ENCODE peak calls at places on chromosome 2, in six cellular contexts. One of them, this sample, is unnamed.
A peak's percentile ranks its signal among the peaks of the same experiment; 100 is the strongest.

GRCh38 chr2:71673402-71673795 is 220.0 kb downstream of the DYSF start:
- DNase-seq in psoas muscle: no peak
- DNase-seq in neural progenitor cell: no peak
- DNase-seq in cardiac muscle cell: no peak
- DNase-seq in uterus: no peak
- DNase-seq in left ventricle myocardium inferior: no peak
- DNase-seq in this sample: peak; percentile 43

GRCh38 chr2:109324859-109325258 is 195.9 kb downstream of the SH3RF3 start:
- DNase-seq in neural progenitor cell: no peak
- DNase-seq in uterus: peak; percentile 85
- DNase-seq in left ventricle myocardium inferior: peak; percentile 73
- DNase-seq in psoas muscle: peak; percentile 89
- DNase-seq in cardiac muscle cell: peak; percentile 98
- DNase-seq in this sample: peak; percentile 93

GRCh38 chr2:29245742-29246387 is 130.7 kb downstream of the CLIP4 start:
- DNase-seq in cardiac muscle cell: no peak
- DNase-seq in neural progenitor cell: no peak
- DNase-seq in psoas muscle: no peak
- DNase-seq in left ventricle myocardium inferior: no peak
- DNase-seq in uterus: no peak
- DNase-seq in this sample: no peak

GRCh38 chr2:169069341-169069740 is at the start of gene DHRS9:
- DNase-seq in psoas muscle: no peak
- DNase-seq in uterus: no peak
- DNase-seq in left ventricle myocardium inferior: no peak
- DNase-seq in neural progenitor cell: no peak
- DNase-seq in cardiac muscle cell: peak; percentile 80
- DNase-seq in this sample: no peak

GRCh38 chr2:20151116-20151571 is 73.8 kb downstream of the SDC1 start:
- DNase-seq in neural progenitor cell: no peak
- DNase-seq in cardiac muscle cell: no peak
- DNase-seq in psoas muscle: no peak
- DNase-seq in left ventricle myocardium inferior: no peak
- DNase-seq in uterus: no peak
- DNase-seq in this sample: no peak

GRCh38 chr2:37377187-37377532 is 32.7 kb downstream of the QPCT start:
- DNase-seq in cardiac muscle cell: peak; percentile 41
- DNase-seq in neural progenitor cell: no peak
- DNase-seq in left ventricle myocardium inferior: no peak
- DNase-seq in psoas muscle: no peak
- DNase-seq in uterus: peak; percentile 36
- DNase-seq in this sample: peak; percentile 28

GRCh38 chr2:98269274-98269673 is 77.0 kb upstream of the CNGA3 start:
- DNase-seq in neural progenitor cell: peak; percentile 66
- DNase-seq in left ventricle myocardium inferior: no peak
- DNase-seq in uterus: no peak
- DNase-seq in cardiac muscle cell: peak; percentile 75
- DNase-seq in psoas muscle: no peak
- DNase-seq in this sample: no peak

GRCh38 chr2:126639276-126639675 is 16.7 kb upstream of the GYPC start:
- DNase-seq in psoas muscle: no peak
- DNase-seq in left ventricle myocardium inferior: no peak
- DNase-seq in neural progenitor cell: no peak
- DNase-seq in uterus: no peak
- DNase-seq in cardiac muscle cell: no peak
- DNase-seq in this sample: no peak

GRCh38 chr2:79040967-79041582 is 15.6 kb downstream of the REG3G start:
- DNase-seq in neural progenitor cell: peak; percentile 50
- DNase-seq in uterus: no peak
- DNase-seq in left ventricle myocardium inferior: no peak
- DNase-seq in cardiac muscle cell: no peak
- DNase-seq in psoas muscle: no peak
- DNase-seq in this sample: no peak

GRCh38 chr2:64937341-64938230 is 51.6 kb upstream of the SLC1A4 start:
- DNase-seq in uterus: no peak
- DNase-seq in cardiac muscle cell: no peak
- DNase-seq in neural progenitor cell: no peak
- DNase-seq in psoas muscle: peak; percentile 72
- DNase-seq in left ventricle myocardium inferior: peak; percentile 30
- DNase-seq in this sample: peak; percentile 80

GRCh38 chr2:178756843-178757242 is 50.4 kb downstream of the TTN start:
- DNase-seq in psoas muscle: no peak
- DNase-seq in neural progenitor cell: no peak
- DNase-seq in left ventricle myocardium inferior: no peak
- DNase-seq in cardiac muscle cell: no peak
- DNase-seq in uterus: no peak
- DNase-seq in this sample: no peak

GRCh38 chr2:18559531-18559930 is 922 bp downstream of the RDH14 start:
- DNase-seq in neural progenitor cell: peak; percentile 10
- DNase-seq in cardiac muscle cell: peak; percentile 34
- DNase-seq in psoas muscle: peak; percentile 28
- DNase-seq in left ventricle myocardium inferior: no peak
- DNase-seq in uterus: no peak
- DNase-seq in this sample: peak; percentile 60

GRCh38 chr2:131145040-131145439 is 39.9 kb downstream of the PLEKHB2 start:
- DNase-seq in cardiac muscle cell: no peak
- DNase-seq in uterus: no peak
- DNase-seq in left ventricle myocardium inferior: no peak
- DNase-seq in neural progenitor cell: no peak
- DNase-seq in psoas muscle: no peak
- DNase-seq in this sample: no peak

GRCh38 chr2:196263181-196263747 is 91.9 kb upstream of the STK17B start:
- DNase-seq in uterus: no peak
- DNase-seq in cardiac muscle cell: peak; percentile 14
- DNase-seq in psoas muscle: no peak
- DNase-seq in left ventricle myocardium inferior: no peak
- DNase-seq in neural progenitor cell: no peak
- DNase-seq in this sample: peak; percentile 49
- H3K4me3 ChIP-seq in uterus: no peak overlapping the region
- H3K4me3 ChIP-seq in cardiac muscle cell: no peak overlapping the region
- H3K4me3 ChIP-seq in psoas muscle: no peak overlapping the region
- H3K4me3 ChIP-seq in left ventricle myocardium inferior: no peak overlapping the region
- H3K4me3 ChIP-seq in neural progenitor cell: no peak overlapping the region
- H3K4me3 ChIP-seq in this sample: no peak overlapping the region

DNA sequence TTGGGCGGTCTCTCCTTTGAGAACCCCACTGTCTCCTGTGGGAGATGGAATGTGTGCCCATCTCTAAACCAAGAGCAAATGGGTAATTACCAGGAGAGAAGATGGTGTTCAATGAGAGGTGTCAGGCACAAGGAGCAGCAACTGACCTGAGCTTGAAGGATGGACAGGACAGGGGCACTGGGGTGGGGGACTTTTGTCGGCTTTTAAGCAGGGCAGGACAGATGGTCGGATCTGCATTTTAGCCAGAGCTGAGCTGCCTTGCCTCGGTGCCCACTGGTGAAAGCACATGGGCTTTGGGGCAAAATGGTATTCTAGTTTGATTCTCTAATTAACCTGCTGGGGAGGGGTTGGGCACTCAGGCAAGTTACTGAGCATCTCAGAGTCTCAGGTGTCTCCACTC is 98.0 kb downstream of the INHBB start:
- DNase-seq in left ventricle myocardium inferior: no peak
- DNase-seq in uterus: no peak
- DNase-seq in psoas muscle: no peak
- DNase-seq in neural progenitor cell: no peak
- DNase-seq in cardiac muscle cell: no peak
- DNase-seq in this sample: no peak
- H3K27me3 ChIP-seq in left ventricle myocardium inferior: peaks cover 50% of the 10 kb centered on the region
- H3K27me3 ChIP-seq in uterus: no peaks in the 10 kb centered on the region
- H3K27me3 ChIP-seq in psoas muscle: peaks cover 19% of the 10 kb centered on the region
- H3K27me3 ChIP-seq in neural progenitor cell: peaks cover 99% of the 10 kb centered on the region
- H3K27me3 ChIP-seq in cardiac muscle cell: peaks cover 60% of the 10 kb centered on the region
- H3K27me3 ChIP-seq in this sample: peaks cover 26% of the 10 kb centered on the region

GRCh38 chr2:7704296-7704865 is 787.2 kb downstream of the RNF144A start:
- DNase-seq in cardiac muscle cell: no peak
- DNase-seq in psoas muscle: no peak
- DNase-seq in uterus: no peak
- DNase-seq in neural progenitor cell: no peak
- DNase-seq in left ventricle myocardium inferior: no peak
- DNase-seq in this sample: no peak
- TF ChIP-seq CTCF in cardiac muscle cell: no peak
- TF ChIP-seq CTCF in psoas muscle: no peak
- TF ChIP-seq CTCF in uterus: no peak
- TF ChIP-seq CTCF in neural progenitor cell: no peak
- TF ChIP-seq CTCF in left ventricle myocardium inferior: no peak
- TF ChIP-seq CTCF in this sample: no peak

DNA sequence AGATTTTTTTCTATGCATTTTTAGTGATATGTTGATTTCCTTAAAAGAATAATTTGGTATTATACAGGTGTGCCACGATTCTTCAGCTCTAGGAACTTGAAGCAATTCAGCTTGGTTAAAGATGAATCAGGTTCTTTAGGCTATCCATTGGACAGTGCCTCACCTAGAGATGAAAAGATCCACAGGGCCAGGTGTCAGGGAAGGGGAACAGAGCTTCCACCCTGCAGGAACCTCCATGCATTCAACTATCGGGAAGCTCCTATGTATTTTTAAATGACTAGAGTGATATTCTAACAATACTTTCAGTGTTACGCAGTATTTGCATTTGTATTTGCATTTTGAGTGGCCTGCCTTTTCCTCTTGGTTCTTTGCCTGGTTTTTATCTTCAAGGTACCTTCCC is 40.2 kb downstream of the PKP4 start:
- DNase-seq in neural progenitor cell: no peak
- DNase-seq in psoas muscle: no peak
- DNase-seq in uterus: no peak
- DNase-seq in left ventricle myocardium inferior: no peak
- DNase-seq in cardiac muscle cell: no peak
- DNase-seq in this sample: no peak
- H3K4me3 ChIP-seq in neural progenitor cell: no peak overlapping the region
- H3K4me3 ChIP-seq in psoas muscle: no peak overlapping the region
- H3K4me3 ChIP-seq in uterus: no peak overlapping the region
- H3K4me3 ChIP-seq in left ventricle myocardium inferior: no peak overlapping the region
- H3K4me3 ChIP-seq in cardiac muscle cell: no peak overlapping the region
- H3K4me3 ChIP-seq in this sample: no peak overlapping the region

DNA sequence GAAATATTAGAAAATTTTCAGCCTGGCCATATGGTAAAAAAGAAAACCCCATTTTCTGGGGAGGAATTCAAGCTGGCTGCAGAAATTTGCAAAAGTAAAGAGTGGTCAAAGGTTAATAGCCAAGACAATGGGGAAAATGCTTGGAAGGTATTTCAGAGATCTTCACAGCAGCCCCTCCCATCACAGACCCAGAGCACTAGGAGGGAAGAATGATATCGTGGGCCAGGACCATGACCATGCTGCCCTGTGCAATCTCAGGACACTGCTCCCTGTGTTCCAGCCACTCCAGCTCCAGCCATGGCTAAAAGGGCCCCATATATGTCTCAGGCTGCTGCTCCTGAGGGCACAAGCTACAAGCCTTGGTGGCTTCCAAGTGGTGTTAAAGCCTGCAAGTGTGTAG is 93.9 kb upstream of the AGAP1 start:
- DNase-seq in left ventricle myocardium inferior: no peak
- DNase-seq in neural progenitor cell: no peak
- DNase-seq in psoas muscle: no peak
- DNase-seq in uterus: no peak
- DNase-seq in cardiac muscle cell: no peak
- DNase-seq in this sample: no peak
- H3K27me3 ChIP-seq in left ventricle myocardium inferior: peaks cover 15% of the 10 kb centered on the region
- H3K27me3 ChIP-seq in neural progenitor cell: no peaks in the 10 kb centered on the region
- H3K27me3 ChIP-seq in psoas muscle: no peaks in the 10 kb centered on the region
- H3K27me3 ChIP-seq in uterus: no peaks in the 10 kb centered on the region
- H3K27me3 ChIP-seq in cardiac muscle cell: no peaks in the 10 kb centered on the region
- H3K27me3 ChIP-seq in this sample: no peaks in the 10 kb centered on the region

DNA sequence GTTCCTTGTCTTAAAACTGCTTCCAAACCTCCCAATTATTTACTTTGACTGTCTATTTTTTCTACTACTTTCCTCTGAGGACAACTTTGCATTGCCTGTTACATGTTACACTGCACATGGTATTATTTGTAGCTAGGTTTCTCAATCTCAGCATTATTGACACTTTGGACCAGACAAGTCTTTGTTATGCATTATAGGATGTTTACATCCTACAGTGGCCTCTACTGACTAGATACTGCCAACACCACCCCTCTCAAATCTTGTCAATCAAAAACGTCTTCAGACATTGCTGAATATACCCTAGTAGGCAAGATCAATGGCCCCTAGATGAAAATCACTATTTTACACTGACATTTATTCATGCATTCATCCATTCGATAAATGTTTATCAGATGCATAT is 129.6 kb upstream of the DNAJC10 start:
- DNase-seq in left ventricle myocardium inferior: no peak
- DNase-seq in psoas muscle: no peak
- DNase-seq in cardiac muscle cell: no peak
- DNase-seq in neural progenitor cell: no peak
- DNase-seq in uterus: no peak
- DNase-seq in this sample: no peak
- TF ChIP-seq CTCF in left ventricle myocardium inferior: no peak
- TF ChIP-seq CTCF in psoas muscle: no peak
- TF ChIP-seq CTCF in cardiac muscle cell: no peak
- TF ChIP-seq CTCF in neural progenitor cell: peak; percentile 25
- TF ChIP-seq CTCF in uterus: no peak
- TF ChIP-seq CTCF in this sample: no peak

GRCh38 chr2:26970928-26971627 is 641 bp downstream of the MAPRE3 start:
- DNase-seq in neural progenitor cell: peak; percentile 65
- DNase-seq in left ventricle myocardium inferior: no peak
- DNase-seq in cardiac muscle cell: peak; percentile 55
- DNase-seq in uterus: peak; percentile 33
- DNase-seq in psoas muscle: no peak
- DNase-seq in this sample: peak; percentile 32

GRCh38 chr2:26970244-26970927 is at the start of gene MAPRE3:
- DNase-seq in uterus: peak; percentile 76
- DNase-seq in left ventricle myocardium inferior: peak; percentile 82
- DNase-seq in psoas muscle: peak; percentile 88
- DNase-seq in cardiac muscle cell: peak; percentile 75
- DNase-seq in neural progenitor cell: peak; percentile 100
- DNase-seq in this sample: peak; percentile 86

GRCh38 chr2:26974352-26974751 is 3.9 kb downstream of the MAPRE3 start:
- DNase-seq in psoas muscle: no peak
- DNase-seq in left ventricle myocardium inferior: no peak
- DNase-seq in neural progenitor cell: peak; percentile 23
- DNase-seq in uterus: no peak
- DNase-seq in cardiac muscle cell: no peak
- DNase-seq in this sample: no peak

GRCh38 chr2:26969089-26969844 is 1.2 kb upstream of the MAPRE3 start:
- DNase-seq in cardiac muscle cell: no peak
- DNase-seq in left ventricle myocardium inferior: no peak
- DNase-seq in neural progenitor cell: no peak
- DNase-seq in uterus: no peak
- DNase-seq in psoas muscle: no peak
- DNase-seq in this sample: no peak

GRCh38 chr2:26971911-26972786 is 1.7 kb downstream of the MAPRE3 start:
- DNase-seq in psoas muscle: no peak
- DNase-seq in left ventricle myocardium inferior: no peak
- DNase-seq in uterus: no peak
- DNase-seq in neural progenitor cell: no peak
- DNase-seq in cardiac muscle cell: no peak
- DNase-seq in this sample: no peak
- H3K4me3 ChIP-seq in psoas muscle: peak overlapping the region; percentile 96
- H3K4me3 ChIP-seq in left ventricle myocardium inferior: peak overlapping the region; percentile 96
- H3K4me3 ChIP-seq in uterus: no peak overlapping the region
- H3K4me3 ChIP-seq in neural progenitor cell: no peak overlapping the region
- H3K4me3 ChIP-seq in cardiac muscle cell: peak overlapping the region; percentile 91
- H3K4me3 ChIP-seq in this sample: no peak overlapping the region

GRCh38 chr2:46300406-46300832 is 3.2 kb downstream of the EPAS1 start:
- DNase-seq in cardiac muscle cell: no peak
- DNase-seq in psoas muscle: no peak
- DNase-seq in neural progenitor cell: no peak
- DNase-seq in uterus: no peak
- DNase-seq in left ventricle myocardium inferior: no peak
- DNase-seq in this sample: no peak
- H3K27me3 ChIP-seq in cardiac muscle cell: peaks cover 66% of the 10 kb centered on the region
- H3K27me3 ChIP-seq in psoas muscle: no peaks in the 10 kb centered on the region
- H3K27me3 ChIP-seq in neural progenitor cell: peaks cover 81% of the 10 kb centered on the region
- H3K27me3 ChIP-seq in uterus: no peaks in the 10 kb centered on the region
- H3K27me3 ChIP-seq in left ventricle myocardium inferior: no peaks in the 10 kb centered on the region
- H3K27me3 ChIP-seq in this sample: no peaks in the 10 kb centered on the region

This sample was measured in tibial artery.